ENCODE peak calls at places on chromosomes 6 and 20, in ten cellular contexts. P, D, K, U, T, F, M, O, N and J are unnamed samples.

GRCh38 chr6:85865665-85866372 is 223.1 kb upstream of the SYNCRIP start:
- DNase-seq in O (no peak), M (peak), D (peak), P (peak), U (no peak), F (no peak), N (no peak), T (no peak), K (no peak), J (no peak)

GRCh38 chr6:121765060-121765459 is 329.6 kb downstream of the GJA1 start:
- DNase-seq in K (no peak), U (no peak), T (no peak), O (no peak), F (no peak), D (no peak), N (no peak), M (no peak), P (no peak), J (no peak)

GRCh38 chr20:36275441-36276189 is 30.5 kb upstream of the DLGAP4 start:
- DNase-seq in N (no peak), U (no peak), T (no peak), F (no peak), P (no peak), M (no peak), D (peak), O (no peak), K (no peak), J (no peak)

GRCh38 chr20:10433014-10433622 is 904 bp downstream of the MKKS start:
- DNase-seq in M (no peak), N (no peak), O (peak), K (no peak), P (no peak), T (no peak), D (no peak), F (no peak), U (no peak), J (no peak)

GRCh38 chr20:34621383-34622367 is 55.2 kb downstream of the PIGU start:
- DNase-seq in F (no peak), N (no peak), K (no peak), O (no peak), D (no peak), U (no peak), T (no peak), M (peak), P (peak), J (no peak)

GRCh38 chr20:44188752-44189151 is 1.8 kb upstream of the JPH2 start:
- DNase-seq in O (no peak), F (no peak), P (no peak), U (no peak), D (no peak), T (no peak), K (no peak), M (no peak), N (no peak), J (no peak)

GRCh38 chr6:21049572-21049971 is 515.3 kb downstream of the CDKAL1 start:
- DNase-seq in T (no peak), N (no peak), D (no peak), M (peak), P (no peak), F (no peak), K (no peak), O (no peak), U (no peak), J (no peak)

GRCh38 chr6:85547719-85548118 is 45.9 kb downstream of the SNX14 start:
- DNase-seq in K (no peak), U (no peak), T (no peak), N (no peak), P (no peak), O (no peak), M (no peak), F (no peak), D (no peak), J (no peak)

GRCh38 chr6:139743629-139744028 is 369.2 kb upstream of the CITED2 start:
- DNase-seq in P (peak), U (no peak), M (peak), D (no peak), T (no peak), K (no peak), O (no peak), F (no peak), N (no peak), J (no peak)

GRCh38 chr6:9830808-9831207 is 584.1 kb downstream of the TFAP2A start:
- DNase-seq in O (no peak), M (peak), F (no peak), D (no peak), K (no peak), P (no peak), T (no peak), N (no peak), U (no peak), J (no peak)

GRCh38 chr6:170307080-170307545 is 555 bp downstream of the FAM120B start:
- DNase-seq in T (no peak), P (no peak), F (no peak), U (no peak), N (no peak), M (no peak), O (no peak), K (no peak), D (no peak), J (no peak)

GRCh38 chr6:15313367-15313766 is 67.5 kb downstream of the JARID2 start:
- DNase-seq in U (no peak), N (peak), P (no peak), O (no peak), M (no peak), D (no peak), K (no peak), F (peak), T (peak), J (no peak)

GRCh38 chr6:125818225-125818657 is 27.5 kb downstream of the NCOA7 start:
- DNase-seq in M (no peak), O (no peak), K (no peak), D (no peak), N (no peak), U (no peak), T (no peak), F (no peak), P (no peak), J (no peak)

GRCh38 chr20:38685853-38686473 is 38.3 kb upstream of the SLC32A1 start:
- DNase-seq in F (peak), P (peak), K (no peak), M (peak), D (peak), N (peak), U (no peak), O (no peak), T (no peak), J (no peak)

GRCh38 chr6:119426619-119427018 is 77.1 kb upstream of the MAN1A1 start:
- DNase-seq in O (no peak), P (no peak), K (no peak), N (no peak), T (no peak), D (no peak), F (peak), U (no peak), M (no peak), J (no peak)

GRCh38 chr6:72422126-72422680 is 199.7 kb upstream of the KCNQ5 start:
- DNase-seq in P (no peak), N (no peak), K (no peak), F (no peak), D (no peak), T (no peak), M (no peak), O (no peak), U (no peak), J (no peak)

GRCh38 chr6:90369024-90369519 is 72.4 kb upstream of the BACH2 start:
- DNase-seq in U (peak), T (no peak), K (no peak), M (peak), N (peak), D (peak), P (peak), F (peak), O (no peak), J (peak)

GRCh38 chr6:166757226-166758135 is 130.4 kb upstream of the RPS6KA2 start:
- DNase-seq in K (no peak), P (no peak), T (no peak), U (no peak), O (no peak), D (peak), F (no peak), N (no peak), M (peak), J (no peak)

GRCh38 chr20:35575958-35576357 is 34.1 kb downstream of the ERGIC3 start:
- DNase-seq in K (no peak), U (no peak), N (no peak), T (no peak), O (no peak), M (no peak), F (no peak), D (no peak), P (no peak), J (peak)

GRCh38 chr20:63854069-63854765 is 7.1 kb upstream of the ABHD16B start:
- DNase-seq in T (no peak), D (peak), K (no peak), P (no peak), M (no peak), U (no peak), N (peak), O (peak), F (no peak), J (no peak)
- H3K4me3 ChIP-seq in T (peak), D (no peak), K (no peak), P (no peak), M (no peak), U (no peak), N (peak), O (no peak), F (no peak), J (peak)

DNA sequence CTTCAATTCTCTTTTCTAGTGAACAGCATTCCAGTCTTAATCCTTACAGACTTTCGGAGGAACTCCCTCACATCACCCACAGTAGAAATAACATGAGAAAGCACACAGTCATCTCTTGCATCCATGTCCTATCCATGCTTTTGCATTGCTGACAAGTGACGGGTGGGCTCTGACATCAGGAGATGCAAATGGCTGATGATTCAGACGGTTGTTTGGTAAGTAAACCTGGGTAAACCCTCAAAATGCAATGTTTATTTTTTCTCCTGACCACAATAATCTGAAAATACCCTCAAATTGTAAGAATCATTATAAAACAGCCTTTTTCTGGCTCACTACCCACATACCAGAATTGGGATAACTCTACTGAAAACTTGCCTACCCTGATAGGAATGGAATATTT is 792.0 kb downstream of the MAFB start:
- DNase-seq in K (no peak), O (no peak), F (no peak), U (no peak), D (no peak), N (no peak), P (no peak), T (no peak), M (peak), J (no peak)
- H3K4me3 ChIP-seq in K (no peak), O (no peak), F (no peak), U (no peak), D (no peak), N (no peak), P (no peak), T (no peak), M (no peak), J (no peak)

GRCh38 chr6:38943964-38944363 is 104.6 kb upstream of the GLP1R start:
- DNase-seq in M (no peak), O (no peak), K (no peak), P (peak), D (peak), F (no peak), U (no peak), T (no peak), N (no peak), J (no peak)
- H3K4me3 ChIP-seq in M (no peak), O (no peak), K (no peak), P (no peak), D (no peak), F (no peak), U (no peak), T (no peak), N (no peak), J (no peak)

GRCh38 chr6:80335061-80335660 is 228.7 kb downstream of the BCKDHB start:
- DNase-seq in K (no peak), D (no peak), F (no peak), M (peak), O (no peak), N (no peak), U (no peak), P (no peak), T (no peak), J (no peak)
- H3K4me3 ChIP-seq in K (no peak), D (no peak), F (no peak), M (peak), O (no peak), N (peak), U (no peak), P (no peak), T (no peak), J (peak)

GRCh38 chr20:6120491-6120988 is 2.3 kb downstream of the FERMT1 start:
- DNase-seq in K (no peak), M (no peak), P (no peak), O (no peak), U (no peak), D (peak), F (no peak), N (no peak), T (no peak), J (no peak)

GRCh38 chr20:6122111-6122872 is 538 bp downstream of the FERMT1 start:
- DNase-seq in T (no peak), N (no peak), M (peak), O (no peak), F (no peak), D (peak), P (peak), K (no peak), U (peak), J (no peak)

GRCh38 chr20:6121504-6121903 is 1.3 kb downstream of the FERMT1 start:
- DNase-seq in U (no peak), F (no peak), T (no peak), D (no peak), M (no peak), N (no peak), O (no peak), P (no peak), K (no peak), J (no peak)

GRCh38 chr20:6123650-6124014 is 802 bp upstream of the FERMT1 start:
- DNase-seq in U (no peak), N (no peak), K (no peak), D (no peak), P (no peak), O (no peak), M (no peak), F (no peak), T (no peak), J (no peak)

DNA sequence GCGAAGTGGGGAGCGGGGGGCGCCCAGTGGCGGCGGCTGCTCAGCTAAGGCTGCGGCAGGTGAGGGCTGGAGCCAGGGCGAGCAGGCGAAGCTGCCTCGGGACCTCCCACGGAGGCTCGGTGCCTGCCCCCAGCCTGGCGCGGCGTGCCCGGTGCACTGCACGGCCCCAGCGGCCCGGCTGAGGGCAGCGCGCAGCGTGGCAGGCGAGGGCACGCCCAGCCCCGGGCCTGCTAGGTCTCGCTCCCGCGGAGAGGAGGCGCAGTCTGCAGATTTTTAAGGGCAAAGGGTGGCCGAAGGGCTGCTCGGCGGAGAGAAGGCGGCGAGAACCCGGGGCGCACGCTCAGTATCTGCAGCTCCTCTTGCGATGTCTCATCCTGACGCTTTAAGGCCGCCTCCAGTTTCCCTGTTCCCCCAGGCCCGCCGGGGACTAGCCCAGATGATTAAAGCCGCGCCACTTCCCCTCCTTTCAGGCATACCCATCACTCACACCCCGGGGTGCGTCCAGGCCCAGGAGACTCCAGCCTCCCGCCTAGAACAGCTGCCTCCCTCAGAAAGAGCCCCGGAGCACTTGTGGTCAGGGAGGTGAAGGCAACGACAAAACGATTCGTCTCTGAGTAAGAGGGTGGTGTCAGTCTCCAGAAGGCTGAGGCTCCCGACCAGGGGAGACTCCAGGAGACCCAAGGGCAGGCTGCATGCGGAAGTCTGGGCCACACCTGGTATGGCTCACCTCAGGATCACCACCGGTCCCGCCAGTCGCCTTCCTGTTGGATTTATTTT is at the start of gene FERMT1:
- DNase-seq in D (peak), U (no peak), M (peak), P (peak), K (no peak), N (peak), F (peak), T (peak), O (no peak), J (no peak)
- H3K4me3 ChIP-seq in D (peak), U (peak), M (peak), P (peak), K (no peak), N (peak), F (peak), T (peak), O (peak), J (peak)

GRCh38 chr6:34679552-34680255 is 16.9 kb downstream of the ILRUN start:
- DNase-seq in K (no peak), U (no peak), F (no peak), M (peak), N (no peak), P (no peak), T (no peak), O (no peak), D (no peak), J (no peak)

GRCh38 chr6:34676140-34676539 is 20.4 kb downstream of the ILRUN start:
- DNase-seq in U (no peak), K (no peak), D (no peak), P (no peak), T (no peak), F (no peak), O (no peak), N (no peak), M (no peak), J (no peak)

GRCh38 chr6:34684919-34685318 is 11.6 kb downstream of the ILRUN start:
- DNase-seq in O (no peak), M (no peak), N (no peak), F (no peak), P (no peak), U (no peak), D (no peak), K (no peak), T (no peak), J (no peak)

GRCh38 chr6:34684364-34684763 is 12.2 kb downstream of the ILRUN start:
- DNase-seq in N (no peak), T (no peak), O (no peak), F (no peak), K (no peak), P (no peak), D (no peak), M (no peak), U (no peak), J (no peak)

DNA sequence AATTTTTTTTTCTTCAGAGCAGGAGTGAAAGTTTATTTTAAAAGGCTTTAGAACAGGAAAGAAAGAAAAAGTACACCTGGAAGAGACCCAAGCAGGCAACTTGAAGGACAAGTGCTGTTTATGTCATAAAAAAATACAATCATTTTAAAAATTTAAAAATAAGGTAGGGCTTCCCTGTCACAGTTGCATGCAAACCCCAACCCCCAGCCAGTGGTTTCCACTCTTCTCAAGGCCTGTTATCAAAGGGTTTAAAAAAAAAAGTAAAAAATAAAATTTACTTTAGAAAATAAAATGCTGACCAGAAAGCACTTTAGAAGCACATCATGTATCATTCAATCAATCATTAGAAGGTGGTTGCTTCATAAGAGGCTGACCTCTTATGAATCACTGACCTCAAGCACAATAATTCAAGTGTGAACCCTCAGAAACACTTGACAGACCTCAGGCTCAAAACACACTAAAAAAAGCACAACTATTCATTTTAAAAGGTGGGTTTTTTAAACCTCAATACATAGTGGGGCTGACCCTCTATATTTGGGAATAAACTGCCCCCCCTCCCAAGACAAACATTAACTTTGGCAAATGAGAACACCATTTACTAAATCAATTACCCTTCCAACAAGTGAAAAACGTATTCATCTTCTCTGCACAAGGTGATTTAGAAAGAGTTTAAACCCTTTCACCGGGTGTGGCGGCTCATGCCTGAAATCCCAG is 15.6 kb downstream of the ILRUN start:
- DNase-seq in O (no peak), N (no peak), U (no peak), P (peak), K (no peak), F (no peak), T (no peak), M (peak), D (no peak), J (no peak)
- H3K4me3 ChIP-seq in O (no peak), N (no peak), U (no peak), P (no peak), K (no peak), F (no peak), T (no peak), M (no peak), D (no peak), J (no peak)

DNA sequence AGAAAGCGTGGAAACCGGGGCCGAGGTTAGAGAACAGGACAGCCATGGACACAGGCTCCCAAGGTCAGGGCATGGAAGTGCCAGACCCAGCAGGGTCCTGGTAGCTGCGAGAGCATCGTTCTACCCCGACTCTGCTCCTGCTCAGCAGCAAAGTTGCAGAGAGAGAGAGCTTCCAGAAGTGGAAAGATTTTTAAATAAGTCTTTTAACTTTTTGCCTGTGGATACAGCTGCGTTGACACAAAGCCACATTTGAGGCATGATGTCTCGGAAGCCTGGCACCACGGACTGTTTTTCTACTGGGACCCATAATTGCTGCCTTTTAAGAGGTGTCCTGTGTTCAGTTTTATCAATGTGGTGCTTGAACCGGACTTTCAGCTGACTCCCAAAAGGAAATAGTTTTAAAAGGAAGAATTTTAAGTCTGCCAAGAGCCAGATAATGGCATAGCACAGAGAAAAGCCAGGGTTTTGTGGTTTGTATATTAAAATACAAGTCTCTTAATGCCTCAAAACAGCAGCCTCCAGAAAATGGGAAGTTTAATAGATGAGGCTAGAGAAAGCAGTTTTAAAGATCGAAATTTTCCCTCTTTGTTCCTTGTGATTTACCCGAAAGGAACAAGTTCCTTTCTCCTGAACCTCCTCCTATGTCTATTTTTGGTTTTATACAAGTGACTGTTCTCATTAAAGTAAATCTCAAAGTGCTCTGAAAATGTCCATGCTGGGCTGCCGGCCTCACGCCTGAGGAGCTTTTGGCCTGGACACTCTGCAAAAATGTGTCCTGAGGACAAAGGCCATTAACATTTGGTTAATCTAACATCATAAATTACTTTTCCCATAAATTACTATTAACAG is 91.5 kb downstream of the RIN2 start:
- DNase-seq in D (no peak), T (no peak), F (no peak), K (no peak), U (no peak), M (peak), O (no peak), P (no peak), N (peak), J (no peak)
- H3K4me3 ChIP-seq in D (no peak), T (no peak), F (no peak), K (no peak), U (no peak), M (no peak), O (no peak), P (no peak), N (peak), J (peak)